ENCODE peak calls at places on chromosomes 13 and 19, in eight cellular contexts. One of them, this sample, is unnamed.

GRCh38 chr13:73293902-73294523 is 235.2 kb downstream of the KLF5 start:
- DNase-seq in tibial nerve: no peak
- DNase-seq in thoracic aorta: no peak
- DNase-seq in WTC11: no peak
- DNase-seq in astrocyte of the spinal cord: no peak
- DNase-seq in HFF-Myc: no peak
- DNase-seq in foreskin fibroblast: no peak
- DNase-seq in psoas muscle: no peak
- DNase-seq in this sample: no peak

GRCh38 chr19:16671652-16672274 is 10.8 kb downstream of the TMEM38A start:
- DNase-seq in tibial nerve: no peak
- DNase-seq in thoracic aorta: no peak
- DNase-seq in WTC11: no peak
- DNase-seq in astrocyte of the spinal cord: no peak
- DNase-seq in HFF-Myc: no peak
- DNase-seq in foreskin fibroblast: no peak
- DNase-seq in psoas muscle: peak; percentile 74
- DNase-seq in this sample: no peak

GRCh38 chr13:30676672-30677071 is 58.7 kb upstream of the ALOX5AP start:
- DNase-seq in tibial nerve: no peak
- DNase-seq in thoracic aorta: no peak
- DNase-seq in WTC11: no peak
- DNase-seq in astrocyte of the spinal cord: peak; percentile 44
- DNase-seq in HFF-Myc: no peak
- DNase-seq in foreskin fibroblast: peak; percentile 25
- DNase-seq in psoas muscle: no peak
- DNase-seq in this sample: no peak

GRCh38 chr19:8618751-8619150 is 8.2 kb upstream of the ADAMTS10 start:
- DNase-seq in tibial nerve: no peak
- DNase-seq in thoracic aorta: no peak
- DNase-seq in WTC11: no peak
- DNase-seq in astrocyte of the spinal cord: no peak
- DNase-seq in HFF-Myc: no peak
- DNase-seq in foreskin fibroblast: no peak
- DNase-seq in psoas muscle: no peak
- DNase-seq in this sample: no peak

GRCh38 chr13:113102727-113103126 is 2.9 kb upstream of the F7 start:
- DNase-seq in tibial nerve: no peak
- DNase-seq in thoracic aorta: no peak
- DNase-seq in WTC11: no peak
- DNase-seq in astrocyte of the spinal cord: no peak
- DNase-seq in HFF-Myc: no peak
- DNase-seq in foreskin fibroblast: no peak
- DNase-seq in psoas muscle: no peak
- DNase-seq in this sample: no peak

GRCh38 chr19:38209671-38210457 is 14.2 kb downstream of the DPF1 start:
- DNase-seq in tibial nerve: peak; percentile 68
- DNase-seq in thoracic aorta: peak; percentile 26
- DNase-seq in WTC11: peak; percentile 65
- DNase-seq in astrocyte of the spinal cord: peak; percentile 35
- DNase-seq in HFF-Myc: no peak
- DNase-seq in foreskin fibroblast: peak; percentile 79
- DNase-seq in psoas muscle: peak; percentile 82
- DNase-seq in this sample: peak; percentile 39

GRCh38 chr19:43306097-43306496 is 36.8 kb upstream of the PSG9 start:
- DNase-seq in tibial nerve: no peak
- DNase-seq in thoracic aorta: no peak
- DNase-seq in WTC11: no peak
- DNase-seq in astrocyte of the spinal cord: no peak
- DNase-seq in HFF-Myc: no peak
- DNase-seq in foreskin fibroblast: peak; percentile 7
- DNase-seq in psoas muscle: no peak
- DNase-seq in this sample: no peak

GRCh38 chr19:48631254-48631653 is 5.9 kb downstream of the DBP start:
- DNase-seq in tibial nerve: no peak
- DNase-seq in thoracic aorta: no peak
- DNase-seq in WTC11: no peak
- DNase-seq in astrocyte of the spinal cord: no peak
- DNase-seq in HFF-Myc: no peak
- DNase-seq in foreskin fibroblast: no peak
- DNase-seq in psoas muscle: no peak
- DNase-seq in this sample: no peak

GRCh38 chr19:16224266-16225045 is 26.7 kb downstream of the AP1M1 start:
- DNase-seq in tibial nerve: no peak
- DNase-seq in thoracic aorta: no peak
- DNase-seq in WTC11: no peak
- DNase-seq in astrocyte of the spinal cord: no peak
- DNase-seq in HFF-Myc: no peak
- DNase-seq in foreskin fibroblast: no peak
- DNase-seq in psoas muscle: no peak
- DNase-seq in this sample: no peak

GRCh38 chr19:21483589-21484170 is 21.7 kb upstream of the ZNF429 start:
- DNase-seq in tibial nerve: peak; percentile 20
- DNase-seq in thoracic aorta: no peak
- DNase-seq in WTC11: peak; percentile 86
- DNase-seq in astrocyte of the spinal cord: no peak
- DNase-seq in HFF-Myc: peak; percentile 10
- DNase-seq in foreskin fibroblast: peak; percentile 14
- DNase-seq in psoas muscle: peak; percentile 43
- DNase-seq in this sample: peak; percentile 42
- TF ChIP-seq CTCF in tibial nerve: peak; percentile 43
- TF ChIP-seq CTCF in thoracic aorta: peak; percentile 54
- TF ChIP-seq CTCF in WTC11: peak; percentile 80
- TF ChIP-seq CTCF in astrocyte of the spinal cord: peak; percentile 38
- TF ChIP-seq CTCF in HFF-Myc: peak; percentile 57
- TF ChIP-seq CTCF in foreskin fibroblast: peak; percentile 45
- TF ChIP-seq CTCF in psoas muscle: peak; percentile 45
- TF ChIP-seq CTCF in this sample: peak; percentile 25

GRCh38 chr19:45128806-45129205 is 32.0 kb downstream of the NKPD1 start:
- DNase-seq in tibial nerve: no peak
- DNase-seq in thoracic aorta: no peak
- DNase-seq in WTC11: no peak
- DNase-seq in astrocyte of the spinal cord: no peak
- DNase-seq in HFF-Myc: no peak
- DNase-seq in foreskin fibroblast: no peak
- DNase-seq in psoas muscle: no peak
- DNase-seq in this sample: no peak

GRCh38 chr19:45128109-45128508 is 32.7 kb downstream of the NKPD1 start:
- DNase-seq in tibial nerve: no peak
- DNase-seq in thoracic aorta: no peak
- DNase-seq in WTC11: no peak
- DNase-seq in astrocyte of the spinal cord: no peak
- DNase-seq in HFF-Myc: no peak
- DNase-seq in foreskin fibroblast: no peak
- DNase-seq in psoas muscle: no peak
- DNase-seq in this sample: no peak

GRCh38 chr19:45130236-45130635 is 30.5 kb downstream of the NKPD1 start:
- DNase-seq in tibial nerve: no peak
- DNase-seq in thoracic aorta: no peak
- DNase-seq in WTC11: no peak
- DNase-seq in astrocyte of the spinal cord: no peak
- DNase-seq in HFF-Myc: no peak
- DNase-seq in foreskin fibroblast: no peak
- DNase-seq in psoas muscle: no peak
- DNase-seq in this sample: no peak

GRCh38 chr19:45133661-45134060 is 27.1 kb downstream of the NKPD1 start:
- DNase-seq in tibial nerve: no peak
- DNase-seq in thoracic aorta: no peak
- DNase-seq in WTC11: no peak
- DNase-seq in astrocyte of the spinal cord: no peak
- DNase-seq in HFF-Myc: no peak
- DNase-seq in foreskin fibroblast: no peak
- DNase-seq in psoas muscle: no peak
- DNase-seq in this sample: no peak

GRCh38 chr19:45130888-45131615 is 29.7 kb downstream of the NKPD1 start:
- DNase-seq in tibial nerve: no peak
- DNase-seq in thoracic aorta: no peak
- DNase-seq in WTC11: no peak
- DNase-seq in astrocyte of the spinal cord: peak; percentile 14
- DNase-seq in HFF-Myc: no peak
- DNase-seq in foreskin fibroblast: peak; percentile 42
- DNase-seq in psoas muscle: no peak
- DNase-seq in this sample: no peak
- TF ChIP-seq CTCF in tibial nerve: no peak
- TF ChIP-seq CTCF in thoracic aorta: no peak
- TF ChIP-seq CTCF in WTC11: no peak
- TF ChIP-seq CTCF in astrocyte of the spinal cord: peak; percentile 29
- TF ChIP-seq CTCF in HFF-Myc: peak; percentile 31
- TF ChIP-seq CTCF in foreskin fibroblast: peak; percentile 16
- TF ChIP-seq CTCF in psoas muscle: peak; percentile 33
- TF ChIP-seq CTCF in this sample: no peak

GRCh38 chr19:5823579-5824281 is 15.8 kb downstream of the FUT6 start:
- DNase-seq in tibial nerve: no peak
- DNase-seq in thoracic aorta: no peak
- DNase-seq in WTC11: peak; percentile 65
- DNase-seq in astrocyte of the spinal cord: no peak
- DNase-seq in HFF-Myc: no peak
- DNase-seq in foreskin fibroblast: peak; percentile 15
- DNase-seq in psoas muscle: no peak
- DNase-seq in this sample: no peak
- TF ChIP-seq CTCF in tibial nerve: no peak
- TF ChIP-seq CTCF in thoracic aorta: no peak
- TF ChIP-seq CTCF in WTC11: no peak
- TF ChIP-seq CTCF in astrocyte of the spinal cord: peak; percentile 8
- TF ChIP-seq CTCF in HFF-Myc: peak; percentile 38
- TF ChIP-seq CTCF in foreskin fibroblast: no peak
- TF ChIP-seq CTCF in psoas muscle: no peak
- TF ChIP-seq CTCF in this sample: no peak

DNA sequence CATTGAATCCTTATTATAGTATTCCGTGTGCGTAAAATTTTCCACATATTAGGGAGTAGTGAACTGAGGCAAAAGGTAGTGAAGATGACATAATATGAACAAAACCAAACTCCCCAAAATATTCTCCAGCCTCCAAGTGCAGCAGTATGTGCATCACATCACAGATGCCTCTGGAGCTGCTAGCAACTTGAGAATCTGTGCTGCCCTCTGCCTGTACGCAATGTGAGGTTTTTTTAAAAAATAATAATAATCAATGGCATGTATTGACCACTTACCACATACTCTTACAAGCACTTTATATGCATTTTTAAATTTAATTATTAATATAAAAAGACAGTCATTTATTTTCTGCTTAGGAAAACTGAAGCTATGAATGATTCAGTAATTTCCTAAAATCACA is 583.0 kb upstream of the SPRY2 start:
- DNase-seq in tibial nerve: no peak
- DNase-seq in thoracic aorta: no peak
- DNase-seq in WTC11: peak; percentile 12
- DNase-seq in astrocyte of the spinal cord: peak; percentile 2
- DNase-seq in HFF-Myc: no peak
- DNase-seq in foreskin fibroblast: peak; percentile 51
- DNase-seq in psoas muscle: no peak
- DNase-seq in this sample: no peak
- TF ChIP-seq CTCF in tibial nerve: peak; percentile 16
- TF ChIP-seq CTCF in thoracic aorta: no peak
- TF ChIP-seq CTCF in WTC11: no peak
- TF ChIP-seq CTCF in astrocyte of the spinal cord: peak; percentile 22
- TF ChIP-seq CTCF in HFF-Myc: no peak
- TF ChIP-seq CTCF in foreskin fibroblast: no peak
- TF ChIP-seq CTCF in psoas muscle: no peak
- TF ChIP-seq CTCF in this sample: no peak

This sample was measured in lung.